ENCODE peak calls at places on chromosomes 4 and X, in seven cellular contexts. O, R, G, Q, H, W and A are unnamed samples.

GRCh38 chr4:183541081-183542045 is 36.5 kb downstream of the ING2 start:
- DNase-seq in Q (no peak), R (peak; percentile 73), H (no peak), W (peak; percentile 49), G (no peak), O (peak; percentile 29), A (no peak)

GRCh38 chr4:45629717-45630116 is 494.1 kb downstream of the GABRG1 start:
- DNase-seq in W (no peak), H (no peak), G (no peak), R (no peak), Q (no peak), O (no peak), A (peak; percentile 21)

GRCh38 chrX:120274958-120275357 is 24.3 kb downstream of the ZBTB33 start:
- DNase-seq in O (no peak), W (no peak), Q (no peak), G (no peak), H (no peak), R (no peak), A (no peak)

GRCh38 chr4:6441202-6441582 is 31.2 kb downstream of the PPP2R2C start:
- DNase-seq in R (no peak), O (no peak), G (no peak), Q (no peak), H (no peak), W (no peak), A (no peak)

GRCh38 chrX:107449490-107450175 is at the start of gene FRMPD3:
- DNase-seq in O (no peak), R (no peak), W (no peak), G (no peak), H (no peak), Q (no peak), A (no peak)

GRCh38 chr4:144582975-144583374 is 63.0 kb upstream of the HHIP start:
- DNase-seq in H (no peak), R (no peak), O (no peak), W (peak; percentile 28), Q (peak; percentile 81), G (no peak), A (no peak)

GRCh38 chrX:9333873-9334272 is 131.0 kb upstream of the TBL1X start:
- DNase-seq in G (no peak), O (no peak), H (no peak), W (no peak), Q (no peak), R (no peak), A (no peak)

GRCh38 chrX:555589-556220 is 74.9 kb upstream of the SHOX start:
- DNase-seq in G (no peak), Q (no peak), R (no peak), O (no peak), W (no peak), H (no peak), A (no peak)

GRCh38 chr4:86564795-86565194 is 29.3 kb upstream of the PTPN13 start:
- DNase-seq in O (no peak), H (no peak), Q (no peak), G (no peak), W (no peak), R (no peak), A (no peak)

GRCh38 chr4:47852121-47852520 is 14.3 kb upstream of the CORIN start:
- DNase-seq in Q (no peak), H (no peak), G (no peak), O (no peak), R (no peak), W (peak; percentile 92), A (no peak)

GRCh38 chrX:88988796-88989195 is 241.8 kb downstream of the CPXCR1 start:
- DNase-seq in R (no peak), O (no peak), Q (no peak), H (no peak), G (no peak), W (no peak), A (no peak)
- TF ChIP-seq POLR2A in R (no peak), O (no peak), Q (no peak), H (no peak), G (no peak), W (no peak), A (no peak)

GRCh38 chr4:95267081-95267480 is 281.7 kb downstream of the UNC5C start:
- DNase-seq in H (no peak), W (peak; percentile 25), O (no peak), R (no peak), Q (peak; percentile 7), G (no peak), A (no peak)

GRCh38 chr4:95264843-95265242 is 283.9 kb downstream of the UNC5C start:
- DNase-seq in W (no peak), H (no peak), O (no peak), Q (no peak), R (no peak), G (no peak), A (no peak)

GRCh38 chr4:95265814-95266740 is 282.7 kb downstream of the UNC5C start:
- DNase-seq in H (no peak), W (no peak), G (no peak), O (no peak), Q (no peak), R (no peak), A (no peak)

GRCh38 chr4:95263391-95263790 is 285.4 kb downstream of the UNC5C start:
- DNase-seq in O (no peak), G (no peak), W (peak; percentile 6), Q (no peak), H (no peak), R (no peak), A (no peak)

DNA sequence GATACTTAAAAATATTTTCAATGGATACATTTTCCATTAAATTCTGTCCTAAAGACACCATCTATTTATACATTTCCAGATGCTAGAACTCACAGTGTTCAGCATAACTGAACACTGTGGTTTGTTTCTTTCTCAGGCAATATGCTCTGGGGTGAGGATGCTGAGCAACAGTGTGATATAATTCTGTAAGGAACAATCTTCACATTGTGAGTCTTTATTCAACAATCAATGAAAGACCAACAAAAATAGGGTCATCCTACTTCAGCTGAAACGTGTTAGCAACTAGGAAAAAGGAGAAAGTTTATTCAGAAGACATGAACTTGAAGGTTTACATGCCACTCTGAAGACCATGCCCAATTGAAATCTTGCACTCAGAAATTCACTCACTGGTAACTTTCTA is 284.8 kb downstream of the UNC5C start:
- DNase-seq in Q (no peak), W (no peak), H (no peak), G (no peak), R (no peak), O (no peak), A (no peak)
- H3K4me1 ChIP-seq in Q (peaks cover 11% of the 10 kb centered on the region), W (no peaks in the 10 kb centered on the region), H (no peaks in the 10 kb centered on the region), G (no peaks in the 10 kb centered on the region), R (no peaks in the 10 kb centered on the region), O (no peaks in the 10 kb centered on the region), A (no peaks in the 10 kb centered on the region)

GRCh38 chrX:68685722-68686683 is 38.5 kb downstream of the STARD8 start:
- DNase-seq in W (peak; percentile 76), Q (peak; percentile 50), R (peak; percentile 39), O (no peak), H (peak; percentile 61), G (no peak), A (no peak)
- TF ChIP-seq POLR2A in W (no peak), Q (no peak), R (peak; percentile 33), O (no peak), H (peak; percentile 31), G (no peak), A (no peak)

GRCh38 chr4:140068247-140068646 is 85.7 kb downstream of the MAML3 start:
- DNase-seq in H (no peak), Q (no peak), G (no peak), O (no peak), W (no peak), R (no peak), A (no peak)
- H3K4me1 ChIP-seq in H (no peaks in the 10 kb centered on the region), Q (peaks cover 87% of the 10 kb centered on the region), G (peaks cover 8% of the 10 kb centered on the region), O (no peaks in the 10 kb centered on the region), W (peaks cover 17% of the 10 kb centered on the region), R (peaks cover 31% of the 10 kb centered on the region), A (peaks cover 27% of the 10 kb centered on the region)

DNA sequence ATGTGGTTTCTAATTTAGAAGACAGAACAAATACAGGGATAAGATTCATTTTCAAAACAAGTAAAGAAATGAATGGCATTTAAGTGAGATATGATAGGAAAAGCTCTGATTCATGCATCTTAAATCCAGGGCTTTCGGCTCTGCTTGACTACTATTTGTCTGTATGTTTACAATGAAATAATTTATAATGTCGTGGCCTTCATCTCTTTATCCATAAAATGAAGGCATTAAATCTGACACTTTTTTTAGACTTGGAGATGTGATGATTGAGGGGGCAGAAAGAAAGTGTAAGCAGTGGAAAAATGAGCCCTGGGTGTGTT is 115.7 kb upstream of the KIT start:
- DNase-seq in O (no peak), G (no peak), R (no peak), Q (no peak), H (no peak), W (no peak), A (no peak)
- TF ChIP-seq POLR2A in O (no peak), G (no peak), R (no peak), Q (no peak), H (no peak), W (no peak), A (no peak)

GRCh38 chrX:40009890-40010289 is 87.9 kb downstream of the BCOR start:
- DNase-seq in W (no peak), G (no peak), H (no peak), R (no peak), Q (no peak), O (no peak), A (no peak)

GRCh38 chrX:40008841-40009461 is 88.8 kb downstream of the BCOR start:
- DNase-seq in H (peak; percentile 25), O (no peak), W (no peak), Q (no peak), G (no peak), R (peak; percentile 24), A (peak; percentile 36)

GRCh38 chrX:40010550-40011364 is 87.0 kb downstream of the BCOR start:
- DNase-seq in G (no peak), Q (no peak), W (no peak), O (no peak), H (no peak), R (no peak), A (no peak)

GRCh38 chrX:40007746-40008705 is 89.7 kb downstream of the BCOR start:
- DNase-seq in R (no peak), W (no peak), H (peak; percentile 32), G (no peak), Q (no peak), O (no peak), A (no peak)

DNA sequence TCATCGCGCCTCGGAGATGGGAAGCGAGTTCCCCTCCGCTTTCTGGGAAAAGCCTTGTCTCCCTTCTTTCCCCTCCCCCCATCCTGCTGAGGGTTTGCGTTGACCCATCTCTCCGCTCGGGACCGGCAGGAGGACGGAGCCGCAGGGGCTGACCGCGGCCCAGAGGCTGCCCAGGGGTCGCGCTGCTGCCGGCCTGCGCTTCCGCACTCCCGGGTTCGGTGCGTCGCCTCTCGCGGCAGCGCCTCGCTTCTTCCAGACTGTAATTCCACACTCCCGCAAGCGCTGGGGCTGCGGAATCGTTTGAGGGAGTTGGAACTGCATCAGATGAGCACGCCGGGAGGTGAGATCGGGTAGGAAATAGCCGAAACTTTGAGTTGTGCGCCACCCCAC is 88.3 kb downstream of the BCOR start:
- DNase-seq in O (no peak), Q (no peak), W (no peak), H (no peak), G (no peak), R (no peak), A (no peak)
- H3K4me1 ChIP-seq in O (no peaks in the 10 kb centered on the region), Q (peaks cover 7% of the 10 kb centered on the region), W (peaks cover 8% of the 10 kb centered on the region), H (no peaks in the 10 kb centered on the region), G (no peaks in the 10 kb centered on the region), R (peaks cover 28% of the 10 kb centered on the region), A (peaks cover 13% of the 10 kb centered on the region)

GRCh38 chrX:43845776-43846175 is 36.5 kb downstream of the MAOB start:
- DNase-seq in W (no peak), O (no peak), H (no peak), Q (no peak), G (no peak), R (no peak), A (no peak)
- TF ChIP-seq POLR2A in W (no peak), O (no peak), H (no peak), Q (no peak), G (no peak), R (no peak), A (no peak)

GRCh38 chr4:60726779-60727178 is 473.3 kb upstream of the ADGRL3 start:
- DNase-seq in R (no peak), G (no peak), Q (no peak), H (no peak), W (peak; percentile 20), O (no peak), A (no peak)
- H3K4me1 ChIP-seq in R (no peaks in the 10 kb centered on the region), G (no peaks in the 10 kb centered on the region), Q (no peaks in the 10 kb centered on the region), H (no peaks in the 10 kb centered on the region), W (peaks cover 16% of the 10 kb centered on the region), O (no peaks in the 10 kb centered on the region), A (peaks cover 14% of the 10 kb centered on the region)